ENCODE peak calls at places on chromosomes 12 and 14, in seven cellular contexts. I is tibial artery, G is fibroblast of the aortic adventitia, D is dorsolateral prefrontal cortex, U is IMR-90, C is GM06990, Z is astrocyte of the spinal cord. B is an unnamed sample.

GRCh38 chr14:69708586-69709169 is 58.3 kb upstream of the SRSF5 start:
- DNase-seq in I (no peak), G (no peak), D (peak), U (no peak), C (no peak), Z (no peak), B (no peak)

GRCh38 chr12:601976-602699 is 61.1 kb downstream of the NINJ2 start:
- DNase-seq in I (peak), G (no peak), D (no peak), U (no peak), C (no peak), Z (no peak), B (no peak)

GRCh38 chr12:106433055-106433454 is 75.5 kb downstream of the POLR3B start:
- DNase-seq in I (no peak), G (no peak), D (no peak), U (no peak), C (no peak), Z (no peak), B (no peak)

GRCh38 chr12:110741795-110742717 is 635 bp downstream of the PPP1CC start:
- DNase-seq in I (no peak), G (peak), D (peak), U (peak), C (peak), Z (peak), B (no peak)

GRCh38 chr12:6336079-6336858 is 5.6 kb downstream of the TNFRSF1A start:
- DNase-seq in I (peak), G (peak), D (peak), U (peak), C (no peak), Z (peak), B (no peak)

GRCh38 chr12:10741836-10742235 is 18.7 kb upstream of the YBX3 start:
- DNase-seq in I (no peak), G (no peak), D (no peak), U (no peak), C (no peak), Z (no peak), B (no peak)

GRCh38 chr12:57797938-57798337 is 15.4 kb downstream of the TSFM start:
- DNase-seq in I (no peak), G (no peak), D (no peak), U (no peak), C (no peak), Z (no peak), B (no peak)

GRCh38 chr12:120142231-120142877 is 25.8 kb upstream of the RAB35 start:
- DNase-seq in I (no peak), G (no peak), D (no peak), U (peak), C (no peak), Z (no peak), B (no peak)

GRCh38 chr12:989751-990278 is 1.2 kb upstream of the ERC1 start:
- DNase-seq in I (no peak), G (peak), D (no peak), U (peak), C (no peak), Z (peak), B (no peak)

GRCh38 chr12:59583003-59583712 is 12.7 kb upstream of the SLC16A7 start:
- DNase-seq in I (no peak), G (no peak), D (no peak), U (no peak), C (no peak), Z (no peak), B (no peak)

GRCh38 chr14:73717998-73718741 is 4.0 kb upstream of the PNMA1 start:
- DNase-seq in I (peak), G (no peak), D (no peak), U (peak), C (no peak), Z (peak), B (no peak)

GRCh38 chr14:74579447-74580274 is 32.4 kb downstream of the LTBP2 start:
- DNase-seq in I (no peak), G (peak), D (no peak), U (peak), C (no peak), Z (peak), B (no peak)

GRCh38 chr14:21496453-21496852 is 14.7 kb downstream of the METTL3 start:
- DNase-seq in I (no peak), G (peak), D (no peak), U (peak), C (no peak), Z (no peak), B (no peak)

GRCh38 chr12:123094349-123095073 is 56.4 kb downstream of the PITPNM2 start:
- DNase-seq in I (peak), G (peak), D (no peak), U (peak), C (no peak), Z (peak), B (no peak)

GRCh38 chr12:105983622-105984325 is 155.0 kb downstream of the NUAK1 start:
- DNase-seq in I (no peak), G (peak), D (no peak), U (peak), C (no peak), Z (peak), B (no peak)

GRCh38 chr14:69657961-69658360 is 46.6 kb downstream of the SUSD6 start:
- DNase-seq in I (no peak), G (peak), D (no peak), U (peak), C (no peak), Z (peak), B (no peak)

GRCh38 chr14:82447586-82447985 is 913.9 kb upstream of the SEL1L start:
- DNase-seq in I (no peak), G (no peak), D (no peak), U (no peak), C (no peak), Z (no peak), B (no peak)

GRCh38 chr12:20629414-20630156 is 65.5 kb upstream of the SLCO1C1 start:
- DNase-seq in I (peak), G (peak), D (no peak), U (peak), C (no peak), Z (peak), B (no peak)

GRCh38 chr12:64039285-64039871 is 182.7 kb downstream of the KICS2 start:
- DNase-seq in I (no peak), G (peak), D (no peak), U (peak), C (no peak), Z (peak), B (no peak)

GRCh38 chr14:59189281-59189821 is 884 bp downstream of the DAAM1 start:
- DNase-seq in I (peak), G (peak), D (peak), U (peak), C (peak), Z (no peak), B (no peak)

GRCh38 chr14:51865953-51866747 is 5.7 kb downstream of the GNG2 start:
- DNase-seq in I (no peak), G (no peak), D (no peak), U (no peak), C (peak), Z (no peak), B (no peak)

GRCh38 chr14:53325176-53325806 is 172.2 kb upstream of the DDHD1 start:
- DNase-seq in I (no peak), G (peak), D (no peak), U (peak), C (no peak), Z (no peak), B (no peak)

GRCh38 chr14:23580948-23581281 is 2.3 kb upstream of the JPH4 start:
- DNase-seq in I (no peak), G (no peak), D (no peak), U (no peak), C (no peak), Z (no peak), B (no peak)

GRCh38 chr12:124654666-124655316 is 87.4 kb upstream of the NCOR2 start:
- DNase-seq in I (peak), G (no peak), D (peak), U (no peak), C (no peak), Z (no peak), B (no peak)

GRCh38 chr14:65813760-65814387 is 401.3 kb downstream of the FUT8 start:
- DNase-seq in I (no peak), G (no peak), D (no peak), U (no peak), C (no peak), Z (no peak), B (no peak)

GRCh38 chr12:34405286-34406227 is 383.3 kb downstream of the ALG10 start:
- DNase-seq in I (peak), G (no peak), D (peak), U (no peak), C (no peak), Z (no peak), B (no peak)

GRCh38 chr12:117671734-117672133 is 297.1 kb downstream of the KSR2 start:
- DNase-seq in I (no peak), G (no peak), D (no peak), U (no peak), C (no peak), Z (peak), B (no peak)

GRCh38 chr12:78146365-78146772 is 315.7 kb downstream of the NAV3 start:
- DNase-seq in I (no peak), G (peak), D (no peak), U (peak), C (no peak), Z (peak), B (no peak)

GRCh38 chr14:68761391-68761790 is 31.5 kb downstream of the ZFP36L1 start:
- DNase-seq in I (no peak), G (no peak), D (no peak), U (no peak), C (no peak), Z (no peak), B (no peak)

GRCh38 chr14:94458558-94459200 is 6.1 kb upstream of the SERPINA11 start:
- DNase-seq in I (no peak), G (peak), D (no peak), U (no peak), C (no peak), Z (peak), B (no peak)

GRCh38 chr12:119710374-119710773 is 42.4 kb downstream of the PRKAB1 start:
- DNase-seq in I (no peak), G (no peak), D (no peak), U (no peak), C (no peak), Z (no peak), B (no peak)

GRCh38 chr14:92635031-92635430 is 113.4 kb downstream of the LGMN start:
- DNase-seq in I (no peak), G (no peak), D (no peak), U (no peak), C (no peak), Z (no peak), B (no peak)

GRCh38 chr14:20631821-20632389 is 9.6 kb downstream of the OR6S1 start:
- DNase-seq in I (no peak), G (peak), D (peak), U (peak), C (peak), Z (peak), B (no peak)

GRCh38 chr12:11144297-11144696 is 9.9 kb upstream of the TAS2R30 start:
- DNase-seq in I (no peak), G (no peak), D (no peak), U (no peak), C (no peak), Z (no peak), B (no peak)

GRCh38 chr14:23438130-23438893 is 2.9 kb upstream of the MYH7 start:
- DNase-seq in I (peak), G (no peak), D (no peak), U (no peak), C (no peak), Z (no peak), B (no peak)

GRCh38 chr12:89919241-89919906 is 210.7 kb upstream of the ATP2B1 start:
- DNase-seq in I (no peak), G (no peak), D (no peak), U (no peak), C (no peak), Z (no peak), B (no peak)

DNA sequence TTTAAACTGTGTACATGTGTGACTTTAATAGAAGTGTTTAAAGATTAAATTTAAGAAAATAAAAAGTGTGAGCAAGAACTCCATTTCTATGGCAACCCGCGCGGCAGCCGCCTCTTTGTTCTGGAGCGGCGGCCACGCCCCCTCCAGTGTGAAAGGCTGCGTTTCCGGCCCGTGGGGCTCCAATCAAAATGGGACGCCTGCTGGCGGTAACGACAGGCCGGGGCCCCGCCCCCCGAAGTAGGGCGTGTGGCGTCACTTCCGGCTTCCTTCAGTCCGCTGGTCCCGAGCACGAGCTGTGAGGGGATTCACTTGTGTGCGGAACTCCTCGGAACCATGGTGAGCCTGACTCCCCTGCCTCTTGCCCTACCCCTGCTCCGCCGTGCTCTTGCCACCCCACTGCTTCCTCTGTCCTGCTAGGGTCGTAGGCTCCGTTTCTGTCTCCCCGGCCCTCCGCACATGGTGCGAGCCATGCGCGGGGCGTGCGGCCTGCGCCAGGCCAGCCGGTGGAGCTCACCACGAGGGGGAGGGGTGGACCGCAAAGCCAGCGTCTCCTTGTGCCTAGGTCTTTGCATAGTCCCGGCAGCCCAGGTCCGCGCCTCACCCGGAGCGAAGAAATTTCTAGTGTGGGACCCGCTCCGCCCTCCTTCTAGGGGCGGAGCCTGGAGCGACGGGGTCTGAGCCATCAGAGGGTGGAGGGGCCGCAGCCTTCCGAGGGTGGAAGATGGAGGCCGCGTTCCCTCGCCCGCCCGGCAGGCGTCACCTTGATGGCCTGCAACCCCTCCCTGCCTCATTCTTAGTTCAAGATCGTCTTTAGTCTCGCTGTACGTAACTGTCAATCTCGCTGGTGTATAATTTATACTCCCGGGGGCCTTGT is at the start of gene CCT2:
- DNase-seq in I (peak), G (peak), D (peak), U (peak), C (peak), Z (peak), B (peak)
- TF ChIP-seq CTCF in I (peak), G (peak), D (peak), U (peak), C (peak), Z (peak), B (peak)

GRCh38 chr14:91395998-91396660 is 21.5 kb downstream of the CCDC88C start:
- DNase-seq in I (no peak), G (no peak), D (no peak), U (no peak), C (no peak), Z (no peak), B (no peak)
- H3K4me3 ChIP-seq in I (no peak), G (no peak), D (no peak), U (no peak), C (no peak), Z (no peak), B (no peak)

GRCh38 chr12:55446334-55446733 is 2.5 kb downstream of the OR6C2 start:
- DNase-seq in I (no peak), G (no peak), D (no peak), U (no peak), C (no peak), Z (no peak), B (no peak)
- TF ChIP-seq CTCF in I (no peak), G (no peak), D (no peak), U (no peak), C (no peak), Z (no peak), B (no peak)

GRCh38 chr12:4331221-4331620 is 10.2 kb downstream of the TIGAR start:
- DNase-seq in I (no peak), G (no peak), D (no peak), U (no peak), C (no peak), Z (no peak), B (no peak)
- H3K4me3 ChIP-seq in I (no peak), G (no peak), D (no peak), U (no peak), C (no peak), Z (no peak), B (no peak)

B was measured in GM12864.